ENCODE peak calls at places on chromosomes 2 and 18, in five cellular contexts. P, H, W, X and C are unnamed samples.

GRCh38 chr2:145206882-145207281 is 687.0 kb upstream of the ZEB2 start:
- DNase-seq in P (no peak), H (no peak), W (no peak), X (no peak), C (no peak)

GRCh38 chr2:30394096-30394495 is 53.0 kb upstream of the LCLAT1 start:
- DNase-seq in P (no peak), H (no peak), W (peak), X (no peak), C (no peak)

GRCh38 chr2:113282747-113283533 is 4.2 kb upstream of the PAX8 start:
- DNase-seq in P (no peak), H (peak), W (peak), X (no peak), C (peak)

GRCh38 chr2:43219383-43220228 is 6.8 kb downstream of the ZFP36L2 start:
- DNase-seq in P (no peak), H (peak), W (peak), X (peak), C (no peak)

GRCh38 chr18:57475903-57476302 is 40.7 kb downstream of the ONECUT2 start:
- DNase-seq in P (no peak), H (no peak), W (no peak), X (no peak), C (no peak)

GRCh38 chr2:45013229-45014015 is 4.2 kb upstream of the SIX2 start:
- DNase-seq in P (no peak), H (no peak), W (no peak), X (no peak), C (no peak)

GRCh38 chr2:80050246-80050645 is 254.3 kb downstream of the LRRTM1 start:
- DNase-seq in P (no peak), H (no peak), W (peak), X (no peak), C (no peak)

GRCh38 chr2:133312335-133312734 is 255.9 kb downstream of the NCKAP5 start:
- DNase-seq in P (no peak), H (no peak), W (no peak), X (no peak), C (no peak)

GRCh38 chr2:70981421-70981820 is 3.0 kb downstream of the ANKRD53 start:
- DNase-seq in P (no peak), H (no peak), W (no peak), X (no peak), C (no peak)

GRCh38 chr2:43074592-43075053 is 151.8 kb downstream of the ZFP36L2 start:
- DNase-seq in P (no peak), H (no peak), W (no peak), X (no peak), C (no peak)

GRCh38 chr18:50790956-50791355 is 28.9 kb downstream of the MRO start:
- DNase-seq in P (no peak), H (no peak), W (no peak), X (no peak), C (no peak)

GRCh38 chr2:211534655-211535054 is 978.3 kb downstream of the CPS1 start:
- DNase-seq in P (no peak), H (no peak), W (no peak), X (no peak), C (no peak)

GRCh38 chr2:67329951-67330350 is 67.2 kb upstream of the ETAA1 start:
- DNase-seq in P (no peak), H (no peak), W (no peak), X (no peak), C (no peak)

GRCh38 chr18:79964330-79965118 is at the start of gene HSBP1L1:
- DNase-seq in P (no peak), H (peak), W (peak), X (peak), C (no peak)

GRCh38 chr2:230640540-230641011 is 72.1 kb upstream of the CAB39 start:
- DNase-seq in P (peak), H (peak), W (no peak), X (no peak), C (no peak)

GRCh38 chr2:178066890-178067669 is 5.5 kb downstream of the PDE11A start:
- DNase-seq in P (no peak), H (no peak), W (no peak), X (no peak), C (peak)

GRCh38 chr2:98551316-98551715 is 57.0 kb downstream of the COA5 start:
- DNase-seq in P (no peak), H (no peak), W (no peak), X (peak), C (no peak)

GRCh38 chr18:23115683-23116096 is 19.6 kb upstream of the CABLES1 start:
- DNase-seq in P (peak), H (peak), W (no peak), X (no peak), C (peak)

GRCh38 chr2:155223781-155224406 is 525.4 kb downstream of the KCNJ3 start:
- DNase-seq in P (no peak), H (peak), W (no peak), X (no peak), C (no peak)

GRCh38 chr2:148875387-148876051 is 492 bp downstream of the KIF5C start:
- DNase-seq in P (no peak), H (no peak), W (no peak), X (no peak), C (no peak)

GRCh38 chr2:64608867-64609228 is 44.9 kb downstream of the SERTAD2 start:
- DNase-seq in P (no peak), H (no peak), W (no peak), X (no peak), C (no peak)
- H3K4me3 ChIP-seq in P (peak), H (peak), W (no peak), X (peak), C (peak)

DNA sequence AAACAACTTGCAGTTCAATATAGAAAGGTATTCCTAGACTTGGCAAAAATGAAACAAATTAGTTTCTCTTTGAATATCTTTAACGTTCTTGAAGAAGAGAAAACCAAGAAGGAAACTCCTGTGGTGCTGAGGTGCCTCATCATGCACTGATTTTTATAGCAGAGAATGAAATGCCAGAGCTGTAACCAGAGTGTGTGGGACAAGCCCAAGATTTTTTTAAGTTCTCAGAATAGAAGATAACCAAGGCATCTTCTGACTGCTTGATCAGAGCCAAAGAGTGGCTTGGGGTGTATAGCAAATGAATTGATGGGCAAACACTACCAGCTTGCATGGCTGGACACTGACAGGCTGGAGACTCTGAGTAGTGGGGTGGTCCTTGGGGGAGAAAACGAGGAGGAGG is 7.9 kb downstream of the FHOD3 start:
- DNase-seq in P (no peak), H (no peak), W (no peak), X (no peak), C (no peak)
- H3K4me3 ChIP-seq in P (no peak), H (no peak), W (no peak), X (no peak), C (no peak)

GRCh38 chr2:65382776-65383357 is 49.5 kb downstream of the SPRED2 start:
- DNase-seq in P (peak), H (peak), W (peak), X (peak), C (peak)
- H3K4me3 ChIP-seq in P (no peak), H (no peak), W (no peak), X (no peak), C (peak)

DNA sequence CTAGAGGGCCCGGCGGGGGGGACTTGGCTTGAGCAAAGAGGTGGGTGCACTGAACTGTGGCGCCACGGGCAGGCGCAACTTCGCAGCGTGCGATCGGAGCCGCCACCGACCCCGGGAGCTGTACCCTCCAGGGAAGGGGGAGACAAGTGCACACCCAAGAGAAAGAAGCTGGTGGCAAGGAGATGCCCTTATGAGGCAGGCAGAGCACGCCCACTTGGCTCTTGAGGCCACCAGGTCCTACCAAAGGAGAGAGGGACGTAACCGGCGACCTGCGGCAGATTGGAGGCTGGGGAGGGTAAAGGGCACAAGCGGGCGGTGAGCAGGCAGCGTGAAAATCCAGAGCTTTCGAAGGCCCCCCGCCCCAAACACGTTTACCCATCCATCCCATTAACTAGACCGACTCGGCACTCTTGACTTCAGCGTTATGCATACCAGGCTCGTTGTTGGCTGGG is 967 bp downstream of the DLX2 start:
- DNase-seq in P (no peak), H (no peak), W (no peak), X (no peak), C (no peak)
- H3K4me3 ChIP-seq in P (peak), H (peak), W (no peak), X (peak), C (peak)

GRCh38 chr2:60548844-60549243 is 4.6 kb downstream of the BCL11A start:
- DNase-seq in P (no peak), H (no peak), W (no peak), X (no peak), C (no peak)
- H3K4me3 ChIP-seq in P (peak), H (no peak), W (peak), X (no peak), C (peak)

GRCh38 chr2:236997086-236997485 is 88.6 kb upstream of the COPS8 start:
- DNase-seq in P (no peak), H (no peak), W (peak), X (no peak), C (no peak)
- H3K4me3 ChIP-seq in P (no peak), H (no peak), W (no peak), X (no peak), C (no peak)

DNA sequence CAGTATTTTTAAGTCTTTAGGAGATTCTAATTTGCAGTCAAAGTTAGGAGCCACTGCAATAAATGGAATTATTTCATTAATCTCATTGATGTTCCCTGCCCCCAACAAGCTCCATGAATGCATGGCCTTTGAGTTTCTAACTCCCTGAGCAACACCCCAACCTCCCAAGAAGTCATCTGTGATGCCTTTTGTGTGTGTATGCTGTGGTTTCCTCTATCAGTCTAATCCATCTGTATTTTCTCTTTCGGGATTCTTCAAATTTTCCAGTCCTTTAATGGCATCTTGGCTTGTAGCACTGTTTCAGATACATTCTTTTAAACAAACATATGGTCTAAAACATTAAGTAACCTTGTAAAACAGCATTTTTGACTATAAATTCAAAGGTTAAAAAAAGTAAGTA is 16.8 kb downstream of the SERPINB10 start:
- DNase-seq in P (no peak), H (no peak), W (no peak), X (no peak), C (no peak)
- H3K4me3 ChIP-seq in P (no peak), H (no peak), W (no peak), X (no peak), C (no peak)

GRCh38 chr2:239012936-239013669 is 165.2 kb downstream of the TWIST2 start:
- DNase-seq in P (no peak), H (no peak), W (no peak), X (no peak), C (no peak)

GRCh38 chr2:239014897-239015768 is 167.2 kb downstream of the TWIST2 start:
- DNase-seq in P (no peak), H (no peak), W (no peak), X (no peak), C (no peak)

GRCh38 chr2:239013670-239013960 is 165.7 kb downstream of the TWIST2 start:
- DNase-seq in P (no peak), H (no peak), W (no peak), X (no peak), C (peak)

GRCh38 chr2:239015769-239016675 is 168.1 kb downstream of the TWIST2 start:
- DNase-seq in P (no peak), H (no peak), W (peak), X (no peak), C (no peak)

GRCh38 chr2:239014458-239014857 is 166.6 kb downstream of the TWIST2 start:
- DNase-seq in P (no peak), H (no peak), W (no peak), X (no peak), C (no peak)
- H3K4me3 ChIP-seq in P (no peak), H (no peak), W (no peak), X (no peak), C (no peak)

GRCh38 chr18:59547691-59548182 is 149.5 kb downstream of the CCBE1 start:
- DNase-seq in P (peak), H (peak), W (no peak), X (no peak), C (no peak)

GRCh38 chr18:59540819-59541218 is 156.4 kb downstream of the CCBE1 start:
- DNase-seq in P (no peak), H (peak), W (no peak), X (no peak), C (no peak)

GRCh38 chr18:59549797-59550516 is 147.3 kb downstream of the CCBE1 start:
- DNase-seq in P (no peak), H (no peak), W (peak), X (no peak), C (no peak)

GRCh38 chr18:59540356-59540755 is 156.9 kb downstream of the CCBE1 start:
- DNase-seq in P (no peak), H (no peak), W (no peak), X (no peak), C (no peak)

DNA sequence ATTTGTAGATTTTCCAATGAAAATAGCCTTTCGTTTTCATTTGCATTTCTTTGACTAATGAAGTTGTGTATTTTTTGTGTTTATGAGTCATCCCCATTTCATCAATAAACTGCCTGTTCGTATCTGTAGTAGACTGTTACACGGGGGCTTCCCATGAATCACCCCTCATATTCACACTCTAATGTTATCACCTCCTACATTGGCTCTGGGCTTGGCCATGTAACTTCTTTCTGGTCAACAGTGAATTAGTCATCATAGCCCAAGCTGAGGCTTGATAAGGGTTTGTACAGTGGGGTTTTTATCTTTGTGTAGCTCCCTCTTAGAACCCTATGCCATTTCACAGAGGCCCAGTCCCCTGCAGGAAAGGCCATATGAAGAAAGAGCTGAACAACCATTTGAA is 151.1 kb downstream of the CCBE1 start:
- DNase-seq in P (peak), H (peak), W (no peak), X (no peak), C (no peak)
- H3K4me3 ChIP-seq in P (no peak), H (no peak), W (no peak), X (no peak), C (no peak)

DNA sequence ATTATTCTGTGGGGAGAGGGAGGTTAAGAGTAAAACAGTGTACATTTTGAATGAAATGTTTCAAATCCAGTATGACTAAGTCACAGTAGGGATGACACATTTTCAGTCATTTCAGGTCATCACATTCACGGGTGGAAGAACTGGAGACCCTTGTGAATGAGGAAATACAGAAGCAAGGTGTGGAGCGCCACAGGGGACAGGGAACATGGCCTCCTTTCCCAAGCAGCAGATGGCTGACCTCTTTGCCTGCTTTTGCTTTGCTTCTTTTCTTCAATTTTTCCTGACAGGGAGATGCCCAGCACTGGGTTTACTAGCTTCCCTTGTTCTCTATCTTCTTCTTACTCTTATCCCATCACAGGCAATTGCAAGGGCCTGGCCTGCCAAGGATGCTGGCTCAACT is 278.9 kb upstream of the DLGAP1 start:
- DNase-seq in P (no peak), H (no peak), W (no peak), X (no peak), C (no peak)
- H3K4me3 ChIP-seq in P (no peak), H (no peak), W (no peak), X (no peak), C (no peak)